ENCODE peak calls at places on chromosomes 4 and X, in seven cellular contexts. M is HS-5; S is endothelial cell; W is central memory CD4-positive, alpha-beta T cell; A is left lung; R is EL; L is NCI-H1105 treated with DMSO at 0.1 percent for 48 hours. X is an unnamed sample.

GRCh38 chr4:176988226-176988625 is 195.5 kb upstream of the VEGFC start:
- DNase-seq in M (peak; percentile 94), S (no peak), W (no peak), A (no peak), R (peak; percentile 92), L (no peak), X (no peak)

GRCh38 chrX:21764043-21764442 is 6.1 kb upstream of the SMPX start:
- DNase-seq in M (no peak), S (no peak), W (no peak), A (no peak), R (no peak), L (no peak), X (no peak)

GRCh38 chrX:22109442-22109841 is 77.3 kb downstream of the PHEX start:
- DNase-seq in M (peak; percentile 63), S (no peak), W (no peak), A (no peak), R (peak; percentile 77), L (no peak), X (no peak)

GRCh38 chrX:48468247-48468671 is 1.8 kb downstream of the SLC38A5 start:
- DNase-seq in M (no peak), S (no peak), W (no peak), A (peak; percentile 79), R (no peak), L (no peak), X (no peak)

GRCh38 chrX:135893294-135893817 is at the start of the genes CT45A10 and SAGE1:
- DNase-seq in M (no peak), S (no peak), W (no peak), A (no peak), R (no peak), L (no peak), X (no peak)

GRCh38 chr4:126794363-126794762 is 838.4 kb upstream of the INTU start:
- DNase-seq in M (no peak), S (no peak), W (no peak), A (no peak), R (peak; percentile 49), L (no peak), X (no peak)

GRCh38 chrX:119145241-119145653 is 17.6 kb upstream of the KIAA1210 start:
- DNase-seq in M (no peak), S (peak; percentile 22), W (no peak), A (no peak), R (peak; percentile 2), L (no peak), X (no peak)

GRCh38 chr4:114036426-114036825 is 57.0 kb upstream of the ARSJ start:
- DNase-seq in M (no peak), S (no peak), W (no peak), A (no peak), R (no peak), L (no peak), X (no peak)

GRCh38 chr4:89745708-89746107 is 91.3 kb downstream of the SNCA start:
- DNase-seq in M (no peak), S (no peak), W (no peak), A (no peak), R (no peak), L (no peak), X (no peak)

GRCh38 chr4:185467101-185467500 is 4.4 kb downstream of the CCDC110 start:
- DNase-seq in M (no peak), S (no peak), W (no peak), A (no peak), R (no peak), L (no peak), X (no peak)

X was measured in CD14-positive monocyte.